ENCODE peak calls at places on chromosomes 7 and 10, in nine cellular contexts. M is brain microvascular endothelial cell; S is neuronal stem cell; P is body of pancreas; Z is AG04450; O is epithelial cell of proximal tubule; G is CD8-positive, alpha-beta memory T cell; E is testis; I is Panc1. B is an unnamed sample.

GRCh38 chr10:117801691-117802090 is 245.1 kb downstream of the RAB11FIP2 start:
- DNase-seq in M (no peak), P (no peak), Z (no peak), E (no peak), G (no peak), I (no peak), O (no peak), S (no peak), B (no peak)

GRCh38 chr7:108367946-108368345 is 88.3 kb downstream of the NRCAM start:
- DNase-seq in P (peak; percentile 23), M (no peak), I (no peak), E (no peak), G (no peak), O (no peak), S (no peak), Z (no peak), B (no peak)

GRCh38 chr7:116786791-116787443 is 75.5 kb upstream of the CAPZA2 start:
- DNase-seq in G (no peak), O (no peak), I (no peak), Z (no peak), P (peak; percentile 24), M (peak; percentile 41), S (peak; percentile 6), E (no peak), B (no peak)

GRCh38 chr7:45120-46090 is 147.0 kb upstream of the FAM20C start:
- DNase-seq in O (no peak), P (no peak), G (peak; percentile 20), M (no peak), E (peak; percentile 11), S (no peak), I (no peak), Z (no peak), B (no peak)

GRCh38 chr10:82394122-82394521 is 519.1 kb downstream of the NRG3 start:
- DNase-seq in O (no peak), G (no peak), E (peak; percentile 51), I (no peak), P (peak; percentile 70), M (no peak), Z (no peak), S (no peak), B (no peak)

GRCh38 chr10:117921421-117921820 is 125.3 kb downstream of the RAB11FIP2 start:
- DNase-seq in O (no peak), P (no peak), S (no peak), M (no peak), Z (no peak), E (no peak), I (no peak), G (no peak), B (no peak)

GRCh38 chr7:39735903-39736302 is 112.5 kb downstream of the RALA start:
- DNase-seq in E (no peak), G (no peak), I (no peak), M (peak; percentile 71), O (no peak), Z (no peak), S (no peak), P (no peak), B (no peak)

GRCh38 chr7:90736968-90737939 is 141.1 kb downstream of the CDK14 start:
- DNase-seq in E (no peak), O (no peak), G (no peak), I (no peak), M (no peak), Z (no peak), S (no peak), P (no peak), B (no peak)

GRCh38 chr7:111531993-111532392 is 30.3 kb downstream of the IMMP2L start:
- DNase-seq in Z (no peak), E (no peak), I (no peak), O (no peak), G (no peak), M (no peak), P (no peak), S (no peak), B (no peak)

GRCh38 chr7:98879198-98879988 is 1.1 kb downstream of the TRRAP start:
- DNase-seq in I (no peak), M (no peak), O (peak; percentile 19), P (peak; percentile 73), S (no peak), Z (no peak), G (peak; percentile 79), E (peak; percentile 62), B (no peak)

GRCh38 chr7:14734839-14735321 is 167.7 kb downstream of the DGKB start:
- DNase-seq in P (peak; percentile 25), G (no peak), E (peak; percentile 24), S (peak; percentile 17), Z (no peak), O (no peak), M (no peak), I (no peak), B (no peak)

GRCh38 chr7:132073920-132074589 is 502.2 kb downstream of the PLXNA4 start:
- DNase-seq in I (no peak), M (no peak), S (no peak), G (no peak), P (no peak), E (no peak), O (no peak), Z (no peak), B (no peak)

GRCh38 chr7:30102281-30102680 is 32.5 kb upstream of the MTURN start:
- DNase-seq in Z (no peak), S (no peak), O (no peak), E (no peak), I (no peak), G (no peak), P (no peak), M (no peak), B (no peak)

GRCh38 chr10:5589963-5590511 is 65.3 kb downstream of the CALML3 start:
- DNase-seq in I (no peak), Z (no peak), G (no peak), O (no peak), P (no peak), S (no peak), M (peak; percentile 33), E (no peak), B (peak; percentile 21)

GRCh38 chr7:5773661-5774086 is 7.8 kb downstream of the RNF216 start:
- DNase-seq in I (peak; percentile 97), E (no peak), G (no peak), P (peak; percentile 13), S (no peak), O (peak; percentile 98), Z (peak; percentile 43), M (peak; percentile 90), B (peak; percentile 84)

GRCh38 chr10:63901916-63902315 is 380.7 kb downstream of the REEP3 start:
- DNase-seq in I (no peak), M (no peak), P (no peak), Z (no peak), G (no peak), E (no peak), S (no peak), O (no peak), B (no peak)

GRCh38 chr7:121083138-121083789 is 94.8 kb downstream of the CPED1 start:
- DNase-seq in E (no peak), O (no peak), M (peak; percentile 84), Z (peak; percentile 45), P (no peak), I (no peak), G (no peak), S (no peak), B (peak; percentile 69)

GRCh38 chr7:122273117-122273516 is 31.4 kb downstream of the FEZF1 start:
- DNase-seq in E (no peak), P (no peak), O (no peak), G (no peak), Z (no peak), I (no peak), M (no peak), S (no peak), B (no peak)

DNA sequence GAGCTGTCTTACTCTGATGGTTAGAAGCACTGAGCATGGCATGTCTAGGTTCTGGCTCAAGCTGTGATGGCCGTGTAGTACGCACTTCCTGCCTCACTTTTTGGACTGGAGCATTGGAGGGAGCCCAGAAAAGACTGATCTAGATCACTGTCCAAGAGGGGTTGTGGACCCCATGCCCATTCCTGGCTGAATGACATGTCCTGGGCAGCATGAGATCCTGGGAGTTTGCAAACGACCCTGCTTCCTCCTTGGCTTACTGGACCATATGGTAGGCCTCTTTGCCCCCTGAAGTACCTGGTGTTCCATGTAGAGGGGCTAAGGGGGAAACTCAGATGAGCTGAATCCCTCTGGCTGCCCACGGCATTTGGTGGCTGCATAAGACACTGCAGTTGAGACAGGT is 36.7 kb downstream of the ARHGAP22 start:
- DNase-seq in O (no peak), P (no peak), Z (no peak), I (no peak), S (no peak), M (no peak), G (no peak), E (no peak), B (no peak)
- H3K4me3 ChIP-seq in O (no peak overlapping the region), P (no peak overlapping the region), Z (no peak overlapping the region), I (no peak overlapping the region), S (no peak overlapping the region), M (no peak overlapping the region), G (no peak overlapping the region), E (no peak overlapping the region), B (no peak overlapping the region)

GRCh38 chr7:70696139-70696782 is 435.7 kb upstream of the GALNT17 start:
- DNase-seq in Z (no peak), S (peak; percentile 24), P (no peak), G (no peak), E (no peak), O (peak; percentile 18), M (peak; percentile 13), I (no peak), B (no peak)
- H3K4me3 ChIP-seq in Z (peak overlapping the region; percentile 79), S (peak overlapping the region; percentile 79), P (no peak overlapping the region), G (peak overlapping the region; percentile 51), E (peak overlapping the region; percentile 75), O (peak overlapping the region; percentile 80), M (peak overlapping the region; percentile 81), I (peak overlapping the region; percentile 48), B (peak overlapping the region; percentile 79)

DNA sequence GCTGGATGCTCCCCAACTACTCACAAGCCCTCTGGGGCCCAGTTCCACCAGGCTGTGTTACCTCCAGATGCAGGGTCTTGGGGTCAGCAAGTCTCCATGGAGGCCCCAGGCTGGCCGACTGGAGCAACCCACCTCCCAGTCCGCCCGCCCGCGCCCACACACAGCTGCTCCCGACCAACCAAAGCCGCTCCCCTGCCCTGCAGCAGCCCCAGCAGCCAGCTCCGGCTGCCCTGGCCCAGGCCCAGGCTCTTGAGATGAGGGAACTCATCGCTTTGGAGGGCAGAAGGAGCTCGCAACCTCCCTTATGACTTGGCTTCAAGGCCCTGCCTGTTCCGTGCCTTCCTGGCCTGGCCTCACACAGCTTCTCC is 47.2 kb downstream of the LRRC20 start:
- DNase-seq in M (no peak), O (no peak), S (no peak), E (peak; percentile 32), I (no peak), P (no peak), G (no peak), Z (no peak), B (no peak)
- H3K4me3 ChIP-seq in M (no peak overlapping the region), O (no peak overlapping the region), S (no peak overlapping the region), E (no peak overlapping the region), I (no peak overlapping the region), P (no peak overlapping the region), G (no peak overlapping the region), Z (no peak overlapping the region), B (no peak overlapping the region)

DNA sequence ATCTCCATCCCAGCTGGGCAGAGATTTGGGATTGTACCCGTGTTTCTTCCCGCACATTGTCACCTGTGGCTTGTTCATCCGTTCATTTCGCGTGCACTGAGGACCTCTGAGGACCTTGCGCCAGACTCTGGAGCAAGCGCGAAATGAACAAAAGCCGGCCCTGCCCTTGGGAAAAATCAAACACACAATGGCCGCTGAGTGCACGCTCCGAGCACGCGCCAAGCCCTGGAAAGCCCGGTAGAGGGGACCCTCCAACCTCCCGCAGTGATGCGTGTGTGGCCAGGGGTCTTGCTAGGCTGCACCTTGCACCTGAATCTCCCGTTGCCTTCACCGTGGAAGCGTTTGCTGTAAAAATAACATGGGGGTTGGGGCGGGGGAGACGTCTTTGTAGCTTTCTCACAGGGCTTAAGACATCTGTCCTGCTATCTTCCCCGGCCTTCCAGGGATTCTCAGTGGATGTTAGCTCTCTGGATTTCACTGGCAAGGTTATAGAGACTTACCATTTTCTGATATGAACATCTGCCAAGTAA is 37.4 kb downstream of the ZNF777 start:
- DNase-seq in E (peak; percentile 55), P (no peak), G (no peak), I (no peak), S (no peak), Z (no peak), O (no peak), M (no peak), B (no peak)
- H3K4me3 ChIP-seq in E (peak overlapping the region; percentile 47), P (no peak overlapping the region), G (no peak overlapping the region), I (no peak overlapping the region), S (no peak overlapping the region), Z (no peak overlapping the region), O (no peak overlapping the region), M (peak overlapping the region; percentile 54), B (no peak overlapping the region)

B was measured in MG63.